ENCODE peak calls at places on chromosome 9, in five cellular contexts. D is A549, Q is IMR-90, G is SK-N-SH, F is K562. I is an unnamed sample.

GRCh38 chr9:69444791-69445190 is 119.8 kb downstream of the ENTREP1 start:
- DNase-seq in D (no peak), Q (no peak), G (no peak), F (no peak), I (no peak)

GRCh38 chr9:128727626-128728248 is 3.8 kb upstream of the ZDHHC12 start:
- DNase-seq in D (no peak), Q (no peak), G (no peak), F (no peak), I (no peak)

GRCh38 chr9:69740872-69741505 is 18.8 kb downstream of the PTAR1 start:
- DNase-seq in D (no peak), Q (peak), G (no peak), F (no peak), I (no peak)

GRCh38 chr9:83505282-83505681 is 32.9 kb downstream of the FRMD3 start:
- DNase-seq in D (no peak), Q (no peak), G (no peak), F (no peak), I (no peak)

GRCh38 chr9:69857131-69857530 is 36.5 kb downstream of the CFAP95 start:
- DNase-seq in D (no peak), Q (peak), G (no peak), F (no peak), I (no peak)

GRCh38 chr9:106704056-106704625 is 158.8 kb upstream of the ZNF462 start:
- DNase-seq in D (no peak), Q (no peak), G (no peak), F (no peak), I (no peak)

GRCh38 chr9:79257671-79258410 is 313.9 kb upstream of the TLE4 start:
- DNase-seq in D (no peak), Q (no peak), G (no peak), F (no peak), I (no peak)

GRCh38 chr9:92547356-92547755 is 11.6 kb upstream of the ECM2 start:
- DNase-seq in D (no peak), Q (no peak), G (no peak), F (no peak), I (no peak)

GRCh38 chr9:35051069-35051967 is 21.1 kb downstream of the VCP start:
- DNase-seq in D (peak), Q (peak), G (peak), F (peak), I (no peak)

GRCh38 chr9:131874447-131874846 is 134.6 kb upstream of the RAPGEF1 start:
- DNase-seq in D (no peak), Q (no peak), G (no peak), F (no peak), I (no peak)

DNA sequence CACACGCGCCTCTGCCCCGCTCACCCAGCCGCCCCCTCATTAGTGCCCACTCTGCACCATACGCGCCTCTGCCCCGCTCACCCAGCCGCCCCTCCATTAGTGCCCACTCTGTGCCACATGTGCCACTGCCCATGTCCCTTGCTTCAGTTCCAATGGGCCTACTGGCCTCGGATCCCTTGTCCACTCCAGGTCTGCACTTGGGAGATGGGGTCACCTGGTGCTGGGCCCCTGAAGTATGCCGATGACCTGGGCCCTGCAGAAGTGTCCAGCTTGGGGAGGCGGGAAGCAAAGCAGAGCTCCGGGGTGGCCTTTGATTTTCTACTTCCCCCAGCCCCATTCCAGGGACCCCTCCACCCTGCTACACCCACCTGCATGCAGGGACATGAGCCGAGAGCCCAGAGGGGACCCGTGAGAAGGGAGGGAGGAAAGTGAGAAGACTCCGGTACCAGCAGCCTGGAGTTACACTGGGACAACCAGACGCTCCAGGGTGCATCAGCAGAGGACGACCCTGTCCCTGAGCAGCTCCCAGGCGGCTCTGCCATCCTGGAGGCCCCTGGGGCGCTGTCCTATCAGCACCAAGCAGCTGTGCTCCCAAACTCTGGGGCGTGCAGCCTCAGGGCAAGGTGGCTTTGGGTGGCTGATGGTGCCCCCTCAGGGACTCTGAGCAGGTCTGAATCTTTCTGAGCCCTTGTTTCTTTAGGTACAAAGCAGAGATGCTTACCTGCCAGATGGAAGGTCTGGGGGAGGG is 140.8 kb downstream of the RXRA start:
- DNase-seq in D (no peak), Q (no peak), G (no peak), F (no peak), I (no peak)
- TF ChIP-seq RFX5 in D (no peak), Q (no peak), G (no peak), F (no peak), I (no peak)

GRCh38 chr9:121057821-121058220 is 7.7 kb upstream of the C5 start:
- DNase-seq in D (no peak), Q (no peak), G (no peak), F (no peak), I (no peak)
- TF ChIP-seq RFX5 in D (no peak), Q (no peak), G (no peak), F (no peak), I (no peak)

GRCh38 chr9:38227061-38227540 is 158.1 kb upstream of the SHB start:
- DNase-seq in D (peak), Q (peak), G (peak), F (peak), I (peak)

GRCh38 chr9:38228331-38229122 is 159.5 kb upstream of the SHB start:
- DNase-seq in D (no peak), Q (no peak), G (peak), F (no peak), I (no peak)

GRCh38 chr9:38224941-38225340 is 155.9 kb upstream of the SHB start:
- DNase-seq in D (no peak), Q (no peak), G (no peak), F (no peak), I (no peak)

GRCh38 chr9:38227656-38228055 is 158.6 kb upstream of the SHB start:
- DNase-seq in D (no peak), Q (peak), G (peak), F (no peak), I (no peak)

DNA sequence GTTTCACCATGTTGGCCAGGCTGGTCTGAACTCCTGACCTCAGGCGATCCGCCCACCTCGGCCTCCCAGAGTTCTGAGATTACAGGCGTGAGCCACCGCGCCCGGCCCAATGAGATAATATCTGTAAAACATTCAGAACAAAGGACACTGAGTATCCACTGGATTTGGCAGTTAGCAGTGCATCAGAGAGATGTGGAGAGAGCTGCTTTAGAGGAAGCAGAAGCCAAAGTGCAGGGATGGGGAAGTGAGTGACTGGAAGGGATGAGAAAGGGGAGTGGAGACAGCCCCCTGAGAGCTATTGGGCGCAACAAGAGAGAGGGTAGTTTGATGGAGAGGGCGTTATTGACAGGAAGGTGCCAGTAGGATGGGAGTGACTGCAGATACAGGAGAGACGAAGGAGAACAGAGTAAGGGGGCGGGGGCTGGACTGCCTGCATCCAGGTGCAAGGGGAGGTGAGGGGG is 157.5 kb upstream of the SHB start:
- DNase-seq in D (peak), Q (peak), G (no peak), F (no peak), I (no peak)
- TF ChIP-seq RFX5 in D (no peak), Q (no peak), G (no peak), F (no peak), I (no peak)

GRCh38 chr9:127550277-127550676 is 61.8 kb upstream of the STXBP1 start:
- DNase-seq in D (no peak), Q (no peak), G (no peak), F (no peak), I (no peak)

GRCh38 chr9:127548352-127548878 is 63.7 kb upstream of the STXBP1 start:
- DNase-seq in D (no peak), Q (no peak), G (no peak), F (no peak), I (no peak)

GRCh38 chr9:127549771-127550170 is 62.3 kb upstream of the STXBP1 start:
- DNase-seq in D (no peak), Q (no peak), G (no peak), F (no peak), I (no peak)

GRCh38 chr9:127550751-127551150 is 61.3 kb upstream of the STXBP1 start:
- DNase-seq in D (no peak), Q (no peak), G (no peak), F (no peak), I (no peak)

GRCh38 chr9:127549218-127549617 is 62.9 kb upstream of the STXBP1 start:
- DNase-seq in D (no peak), Q (no peak), G (no peak), F (no peak), I (no peak)
- TF ChIP-seq RFX5 in D (no peak), Q (no peak), G (no peak), F (no peak), I (no peak)

DNA sequence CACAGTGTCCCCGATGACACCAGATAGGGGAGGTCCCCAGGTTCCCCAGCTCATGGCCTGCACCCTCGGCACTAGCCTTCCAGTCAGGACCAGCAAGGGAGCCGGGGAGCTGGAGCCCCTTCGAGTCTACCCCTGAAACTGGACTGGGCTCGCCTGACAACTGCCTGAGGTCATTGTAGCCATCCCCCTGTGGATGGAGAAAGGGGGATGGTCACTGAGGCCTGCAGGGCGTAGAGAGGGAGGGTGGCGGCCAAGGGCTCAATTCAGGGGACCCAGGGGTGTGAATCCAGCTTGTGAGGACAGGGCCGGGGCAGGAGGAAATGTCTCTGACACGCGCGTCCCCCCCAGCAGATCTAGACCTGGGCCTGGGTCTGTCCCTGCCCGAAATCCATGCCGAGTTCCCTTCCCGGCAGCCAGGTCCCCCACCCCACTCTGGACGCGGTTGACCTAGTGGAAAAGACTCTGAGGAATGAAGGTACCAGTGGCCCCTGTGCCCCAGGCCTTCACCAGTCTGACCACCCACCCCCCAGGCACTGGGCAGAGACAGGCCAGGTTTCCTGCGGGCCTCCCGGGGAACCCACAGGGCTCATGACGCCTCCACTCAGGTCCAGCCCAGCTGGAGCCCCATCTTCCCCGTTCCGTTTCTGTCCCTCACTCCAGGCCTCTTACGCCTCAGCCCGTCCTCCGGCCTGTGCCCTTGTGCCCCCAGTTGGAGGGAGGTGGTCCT is 775 bp downstream of the SLC34A3 start:
- DNase-seq in D (no peak), Q (no peak), G (no peak), F (no peak), I (no peak)
- TF ChIP-seq RFX5 in D (no peak), Q (no peak), G (no peak), F (no peak), I (no peak)

GRCh38 chr9:86794356-86795046 is 152.8 kb downstream of the GAS1 start:
- DNase-seq in D (no peak), Q (peak), G (peak), F (no peak), I (no peak)
- TF ChIP-seq RFX5 in D (no peak), Q (no peak), G (no peak), F (no peak), I (no peak)

DNA sequence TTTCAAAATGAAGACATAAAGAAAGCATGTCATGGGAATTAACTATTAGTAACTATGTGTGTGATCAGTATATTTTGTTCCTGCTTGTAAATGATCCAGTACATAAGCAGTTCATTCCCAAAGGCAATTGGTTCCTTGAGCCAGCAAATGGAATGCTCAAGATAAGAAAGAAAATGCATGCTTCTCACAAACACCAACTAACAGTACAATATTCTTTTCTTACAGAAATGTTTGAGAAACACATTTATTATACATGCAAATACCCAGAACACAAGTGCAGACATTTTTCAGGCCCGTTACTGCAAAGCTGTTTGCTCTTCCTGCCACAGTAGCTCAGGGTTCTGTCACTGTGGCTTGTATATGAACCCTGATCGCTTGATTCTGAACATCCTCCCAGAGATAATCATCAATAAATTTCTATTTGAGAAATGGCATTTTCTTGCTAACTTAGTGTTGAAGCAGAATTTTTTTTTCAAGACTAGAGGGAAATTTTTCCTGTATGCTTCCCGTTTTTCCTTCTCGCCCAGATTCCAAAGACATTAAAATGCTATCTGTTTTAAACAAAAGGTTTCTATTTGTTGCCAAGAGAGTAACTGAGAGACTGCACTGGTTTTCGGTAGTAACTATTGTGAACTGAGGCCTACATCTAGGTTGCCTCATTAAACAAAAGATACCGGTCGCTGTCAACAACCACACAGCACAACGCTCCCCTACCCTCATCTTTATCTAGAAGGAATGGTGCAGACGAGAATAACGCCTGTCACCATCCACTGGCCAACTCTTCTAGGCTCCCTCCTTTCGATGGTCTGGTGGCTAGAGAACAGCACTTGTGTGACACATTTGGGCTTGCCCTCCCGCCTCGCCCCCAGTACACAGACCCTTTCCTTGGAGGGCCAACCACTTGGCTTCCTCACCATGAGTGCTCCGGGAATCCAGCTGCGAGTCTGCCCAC is 1.7 kb downstream of the GNAQ start:
- DNase-seq in D (peak), Q (peak), G (no peak), F (no peak), I (no peak)
- TF ChIP-seq RFX5 in D (no peak), Q (no peak), G (no peak), F (no peak), I (no peak)

GRCh38 chr9:38017885-38018186 is 51.2 kb downstream of the SHB start:
- DNase-seq in D (no peak), Q (no peak), G (no peak), F (no peak), I (no peak)
- TF ChIP-seq RFX5 in D (no peak), Q (no peak), G (no peak), F (no peak), I (no peak)

GRCh38 chr9:38284768-38285080 is 107.8 kb upstream of the ALDH1B1 start:
- DNase-seq in D (no peak), Q (no peak), G (peak), F (no peak), I (no peak)
- TF ChIP-seq RFX5 in D (no peak), Q (no peak), G (no peak), F (no peak), I (no peak)

I was measured in GM12878.